ENCODE peak calls at places on chromosomes 7 and 10, in nine cellular contexts. C, U, F, V, B, K, T, O and G are unnamed samples.

GRCh38 chr7:134660242-134660785 is 13.7 kb downstream of the BPGM start:
- DNase-seq in C (no peak), U (no peak), F (peak; percentile 37), V (no peak), B (no peak), K (no peak), T (no peak), O (no peak), G (no peak)

GRCh38 chr7:100837099-100837836 is 9.9 kb upstream of the EPHB4 start:
- DNase-seq in C (peak; percentile 93), U (peak; percentile 91), F (peak; percentile 90), V (peak; percentile 51), B (peak; percentile 92), K (peak; percentile 81), T (peak; percentile 84), O (no peak), G (peak; percentile 96)

GRCh38 chr7:139367438-139368155 is 7.9 kb downstream of the LUC7L2 start:
- DNase-seq in C (no peak), U (no peak), F (no peak), V (no peak), B (no peak), K (no peak), T (no peak), O (no peak), G (no peak)

GRCh38 chr7:21568762-21569161 is 25.9 kb downstream of the DNAH11 start:
- DNase-seq in C (no peak), U (no peak), F (no peak), V (no peak), B (no peak), K (no peak), T (no peak), O (no peak), G (no peak)

GRCh38 chr7:140121321-140121720 is 55.5 kb downstream of the KDM7A start:
- DNase-seq in C (no peak), U (no peak), F (no peak), V (no peak), B (no peak), K (no peak), T (no peak), O (no peak), G (no peak)

GRCh38 chr10:128130051-128130450 is 3.8 kb upstream of the MKI67 start:
- DNase-seq in C (no peak), U (no peak), F (peak; percentile 51), V (no peak), B (no peak), K (no peak), T (peak; percentile 48), O (no peak), G (no peak)

GRCh38 chr7:140526901-140527664 is 47.8 kb upstream of the MKRN1 start:
- DNase-seq in C (no peak), U (no peak), F (peak; percentile 33), V (no peak), B (no peak), K (no peak), T (no peak), O (no peak), G (no peak)

GRCh38 chr7:33040803-33041516 is 21.6 kb downstream of the NT5C3A start:
- DNase-seq in C (peak; percentile 64), U (no peak), F (peak; percentile 36), V (peak; percentile 8), B (peak; percentile 71), K (no peak), T (peak; percentile 90), O (no peak), G (no peak)

GRCh38 chr7:1665721-1666250 is 4.3 kb upstream of the ELFN1 start:
- DNase-seq in C (no peak), U (peak; percentile 56), F (peak; percentile 4), V (no peak), B (no peak), K (no peak), T (peak; percentile 15), O (peak; percentile 48), G (peak; percentile 78)

GRCh38 chr7:17090751-17091150 is 207.7 kb upstream of the AHR start:
- DNase-seq in C (no peak), U (no peak), F (peak; percentile 86), V (no peak), B (no peak), K (no peak), T (peak; percentile 75), O (no peak), G (no peak)

GRCh38 chr7:51067757-51068156 is 248.9 kb downstream of the COBL start:
- DNase-seq in C (peak; percentile 86), U (peak; percentile 41), F (peak; percentile 74), V (no peak), B (peak; percentile 63), K (peak; percentile 67), T (peak; percentile 42), O (peak; percentile 51), G (no peak)

GRCh38 chr10:79221110-79222051 is 125.9 kb upstream of the PPIF start:
- DNase-seq in C (peak; percentile 88), U (peak; percentile 83), F (peak; percentile 95), V (no peak), B (peak; percentile 76), K (no peak), T (no peak), O (no peak), G (peak; percentile 74)

GRCh38 chr10:124680675-124681074 is 63.5 kb downstream of the FAM53B start:
- DNase-seq in C (no peak), U (peak; percentile 33), F (peak; percentile 32), V (peak; percentile 16), B (no peak), K (no peak), T (no peak), O (no peak), G (peak; percentile 89)

GRCh38 chr10:124679401-124679800 is 64.8 kb downstream of the FAM53B start:
- DNase-seq in C (no peak), U (peak; percentile 9), F (no peak), V (no peak), B (no peak), K (no peak), T (no peak), O (no peak), G (no peak)

GRCh38 chr10:124677291-124677690 is 66.9 kb downstream of the FAM53B start:
- DNase-seq in C (peak; percentile 54), U (peak; percentile 41), F (no peak), V (no peak), B (no peak), K (no peak), T (no peak), O (no peak), G (no peak)

GRCh38 chr10:124677871-124678565 is 66.2 kb downstream of the FAM53B start:
- DNase-seq in C (peak; percentile 52), U (peak; percentile 67), F (peak; percentile 38), V (no peak), B (no peak), K (no peak), T (no peak), O (peak; percentile 69), G (no peak)

DNA sequence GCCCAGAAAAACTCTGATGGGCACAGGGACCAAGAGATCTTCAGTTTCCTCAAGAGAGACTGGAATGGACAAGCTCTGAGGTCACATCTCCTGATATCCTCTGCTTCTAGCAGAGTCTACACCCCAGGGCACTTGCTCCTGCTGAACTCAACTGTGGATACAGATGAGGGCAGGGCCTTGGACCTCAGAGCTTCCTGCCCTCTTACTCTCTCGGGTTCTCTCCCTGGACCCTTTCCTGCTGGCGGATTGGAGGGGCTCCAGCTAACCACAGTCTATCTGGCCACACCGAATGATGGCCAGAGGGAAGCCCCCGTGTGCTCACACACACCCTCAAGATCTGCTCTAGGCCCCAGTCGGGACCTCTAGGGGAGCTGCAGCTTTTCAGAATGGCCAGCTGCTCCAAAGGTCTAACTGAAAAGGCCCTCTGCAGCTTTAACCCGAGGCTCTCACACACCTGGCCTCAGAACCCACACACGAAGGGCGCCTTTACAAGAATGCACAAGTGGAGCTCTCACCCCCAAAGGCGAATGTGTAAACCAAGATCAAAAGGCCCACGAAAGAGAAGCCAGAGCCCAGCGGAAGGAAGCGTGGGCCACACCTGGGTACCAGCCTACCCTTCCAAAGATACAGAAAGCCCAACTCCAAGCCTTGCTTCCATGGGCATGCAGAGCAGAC is 65.5 kb downstream of the FAM53B start:
- DNase-seq in C (no peak), U (peak; percentile 15), F (no peak), V (no peak), B (no peak), K (no peak), T (no peak), O (peak; percentile 93), G (no peak)
- H3K27ac ChIP-seq in C (peak overlapping the region; percentile 35), U (peak overlapping the region; percentile 95), F (no peak overlapping the region), V (peak overlapping the region; percentile 61), B (no peak overlapping the region), K (no peak overlapping the region), T (no peak overlapping the region), O (peak overlapping the region; percentile 96), G (no peak overlapping the region)

DNA sequence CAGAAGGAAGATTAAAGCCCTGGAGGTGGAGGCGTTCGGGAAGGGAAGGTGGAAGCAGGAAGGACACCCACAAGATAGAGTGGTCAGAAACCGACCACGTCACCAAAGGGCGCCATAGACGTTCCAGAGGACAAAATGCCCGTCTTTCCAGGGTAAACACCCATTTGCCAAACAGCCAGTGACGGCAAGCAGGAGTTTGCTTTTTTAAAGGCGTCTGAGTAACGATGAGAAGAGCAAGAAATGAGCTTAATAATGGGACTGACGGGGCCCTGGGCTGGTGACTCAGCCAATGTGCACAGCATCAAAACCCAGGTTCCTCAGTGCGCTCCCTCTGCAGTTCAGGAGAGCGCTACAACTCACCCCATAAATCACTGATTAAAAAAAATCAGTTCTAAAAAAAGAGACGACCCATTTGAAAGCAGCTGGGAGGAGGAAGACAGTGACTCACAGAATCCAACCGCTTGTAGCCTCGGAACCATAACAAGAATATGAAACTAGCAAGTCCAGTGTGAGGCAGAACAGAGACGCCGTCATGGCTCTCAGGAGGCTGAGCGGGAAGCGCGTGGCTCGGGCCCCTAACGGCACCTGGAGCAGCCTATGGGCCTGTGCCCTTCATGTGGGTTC is 5.9 kb downstream of the DIP2C start:
- DNase-seq in C (no peak), U (no peak), F (peak; percentile 99), V (no peak), B (no peak), K (peak; percentile 89), T (no peak), O (no peak), G (peak; percentile 86)
- H3K27ac ChIP-seq in C (no peak overlapping the region), U (no peak overlapping the region), F (peak overlapping the region; percentile 72), V (peak overlapping the region; percentile 76), B (no peak overlapping the region), K (peak overlapping the region; percentile 87), T (no peak overlapping the region), O (no peak overlapping the region), G (peak overlapping the region; percentile 15)

GRCh38 chr10:10623958-10624590 is 393.6 kb upstream of the CELF2 start:
- DNase-seq in C (peak; percentile 58), U (no peak), F (no peak), V (no peak), B (no peak), K (no peak), T (no peak), O (no peak), G (no peak)
- H3K27ac ChIP-seq in C (peak overlapping the region; percentile 10), U (peak overlapping the region; percentile 84), F (no peak overlapping the region), V (no peak overlapping the region), B (no peak overlapping the region), K (no peak overlapping the region), T (no peak overlapping the region), O (no peak overlapping the region), G (no peak overlapping the region)

DNA sequence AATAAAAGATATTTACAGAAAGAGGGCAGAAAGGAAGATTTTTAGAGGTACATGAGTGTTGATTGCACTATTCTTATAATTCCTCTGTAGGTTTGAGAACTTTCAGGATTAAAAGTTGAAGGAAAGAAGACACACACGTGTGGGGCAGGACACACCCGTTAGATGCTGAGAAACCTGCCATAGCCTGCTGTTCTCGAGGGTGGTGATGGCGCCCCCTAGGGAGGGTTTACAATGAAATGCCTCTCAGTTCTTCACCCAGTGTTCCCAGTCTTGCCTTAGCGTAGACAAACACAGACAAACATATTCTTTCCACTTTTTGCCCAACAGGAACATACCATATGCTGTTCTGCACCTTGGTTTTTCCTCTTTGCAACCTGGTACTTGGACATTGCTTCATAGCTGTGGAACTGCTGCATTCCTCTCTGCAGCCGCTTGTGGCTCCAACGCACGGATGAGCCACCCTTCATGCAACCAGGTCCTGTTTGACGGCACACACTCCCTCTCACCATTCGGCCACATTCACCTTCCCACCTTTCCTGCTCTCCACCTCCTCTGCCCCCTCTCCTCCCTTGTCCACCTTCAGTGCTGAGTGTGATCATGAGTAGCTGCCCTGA is 23.3 kb upstream of the HSPA12A start:
- DNase-seq in C (peak; percentile 58), U (no peak), F (no peak), V (no peak), B (peak; percentile 45), K (no peak), T (no peak), O (peak; percentile 12), G (no peak)
- H3K27ac ChIP-seq in C (no peak overlapping the region), U (no peak overlapping the region), F (no peak overlapping the region), V (no peak overlapping the region), B (no peak overlapping the region), K (peak overlapping the region; percentile 86), T (no peak overlapping the region), O (no peak overlapping the region), G (no peak overlapping the region)